ENCODE peak calls at places on chromosome 20, in nine cellular contexts. One of them, this sample, is unnamed.

GRCh38 chr20:5003626-5004025 is 2.3 kb upstream of the SLC23A2 start:
- DNase-seq in iris pigment epithelial cell: no peak
- DNase-seq in H9: no peak
- DNase-seq in RPMI7951: no peak
- DNase-seq in NCI-H1436: no peak
- DNase-seq in pons: no peak
- DNase-seq in NCI-H1105: no peak
- DNase-seq in activated naive CD4-positive, alpha-beta T cell treated with anti-CD3 and anti-CD28 coated beads, Interleukin-2, amount 10 ng/mL, durations not matched to agents 7 days and 5 days: no peak
- DNase-seq in iPS-NIHi11: no peak
- DNase-seq in this sample: no peak

GRCh38 chr20:24672886-24673677 is 203.7 kb downstream of the SYNDIG1 start:
- DNase-seq in iris pigment epithelial cell: peak; percentile 95
- DNase-seq in H9: no peak
- DNase-seq in RPMI7951: peak; percentile 99
- DNase-seq in NCI-H1436: no peak
- DNase-seq in pons: peak; percentile 44
- DNase-seq in NCI-H1105: no peak
- DNase-seq in activated naive CD4-positive, alpha-beta T cell treated with anti-CD3 and anti-CD28 coated beads, Interleukin-2, amount 10 ng/mL, durations not matched to agents 7 days and 5 days: no peak
- DNase-seq in iPS-NIHi11: no peak
- DNase-seq in this sample: no peak

GRCh38 chr20:60454491-60454890 is 496.3 kb downstream of the CDH26 start:
- DNase-seq in iris pigment epithelial cell: no peak
- DNase-seq in H9: no peak
- DNase-seq in RPMI7951: no peak
- DNase-seq in NCI-H1436: no peak
- DNase-seq in pons: no peak
- DNase-seq in NCI-H1105: no peak
- DNase-seq in activated naive CD4-positive, alpha-beta T cell treated with anti-CD3 and anti-CD28 coated beads, Interleukin-2, amount 10 ng/mL, durations not matched to agents 7 days and 5 days: no peak
- DNase-seq in iPS-NIHi11: no peak
- DNase-seq in this sample: no peak

GRCh38 chr20:63087872-63088680 is 81.3 kb upstream of the BHLHE23 start:
- DNase-seq in iris pigment epithelial cell: no peak
- DNase-seq in H9: peak; percentile 23
- DNase-seq in RPMI7951: no peak
- DNase-seq in NCI-H1436: peak; percentile 49
- DNase-seq in pons: no peak
- DNase-seq in NCI-H1105: peak; percentile 84
- DNase-seq in activated naive CD4-positive, alpha-beta T cell treated with anti-CD3 and anti-CD28 coated beads, Interleukin-2, amount 10 ng/mL, durations not matched to agents 7 days and 5 days: peak; percentile 4
- DNase-seq in iPS-NIHi11: peak; percentile 6
- DNase-seq in this sample: peak; percentile 70

GRCh38 chr20:61725966-61726365 is 339.7 kb downstream of the TAF4 start:
- DNase-seq in iris pigment epithelial cell: no peak
- DNase-seq in H9: no peak
- DNase-seq in RPMI7951: no peak
- DNase-seq in NCI-H1436: no peak
- DNase-seq in pons: no peak
- DNase-seq in NCI-H1105: no peak
- DNase-seq in activated naive CD4-positive, alpha-beta T cell treated with anti-CD3 and anti-CD28 coated beads, Interleukin-2, amount 10 ng/mL, durations not matched to agents 7 days and 5 days: no peak
- DNase-seq in iPS-NIHi11: no peak
- DNase-seq in this sample: no peak

GRCh38 chr20:25273046-25273445 is 25.2 kb downstream of the PYGB start:
- DNase-seq in iris pigment epithelial cell: no peak
- DNase-seq in H9: no peak
- DNase-seq in RPMI7951: no peak
- DNase-seq in NCI-H1436: no peak
- DNase-seq in pons: peak; percentile 68
- DNase-seq in NCI-H1105: no peak
- DNase-seq in activated naive CD4-positive, alpha-beta T cell treated with anti-CD3 and anti-CD28 coated beads, Interleukin-2, amount 10 ng/mL, durations not matched to agents 7 days and 5 days: peak; percentile 9
- DNase-seq in iPS-NIHi11: no peak
- DNase-seq in this sample: no peak

GRCh38 chr20:46562373-46563169 is 12.1 kb upstream of the OCSTAMP start:
- DNase-seq in iris pigment epithelial cell: peak; percentile 67
- DNase-seq in H9: peak; percentile 86
- DNase-seq in RPMI7951: peak; percentile 76
- DNase-seq in NCI-H1436: peak; percentile 69
- DNase-seq in pons: peak; percentile 95
- DNase-seq in NCI-H1105: peak; percentile 59
- DNase-seq in activated naive CD4-positive, alpha-beta T cell treated with anti-CD3 and anti-CD28 coated beads, Interleukin-2, amount 10 ng/mL, durations not matched to agents 7 days and 5 days: peak; percentile 78
- DNase-seq in iPS-NIHi11: peak; percentile 87
- DNase-seq in this sample: peak; percentile 68

GRCh38 chr20:647479-648019 is 5.5 kb downstream of the SRXN1 start:
- DNase-seq in iris pigment epithelial cell: no peak
- DNase-seq in H9: no peak
- DNase-seq in RPMI7951: no peak
- DNase-seq in NCI-H1436: no peak
- DNase-seq in pons: no peak
- DNase-seq in NCI-H1105: no peak
- DNase-seq in activated naive CD4-positive, alpha-beta T cell treated with anti-CD3 and anti-CD28 coated beads, Interleukin-2, amount 10 ng/mL, durations not matched to agents 7 days and 5 days: no peak
- DNase-seq in iPS-NIHi11: no peak
- DNase-seq in this sample: no peak

GRCh38 chr20:62002882-62003480 is 62.7 kb downstream of the TAF4 start:
- DNase-seq in iris pigment epithelial cell: no peak
- DNase-seq in H9: no peak
- DNase-seq in RPMI7951: no peak
- DNase-seq in NCI-H1436: no peak
- DNase-seq in pons: no peak
- DNase-seq in NCI-H1105: no peak
- DNase-seq in activated naive CD4-positive, alpha-beta T cell treated with anti-CD3 and anti-CD28 coated beads, Interleukin-2, amount 10 ng/mL, durations not matched to agents 7 days and 5 days: no peak
- DNase-seq in iPS-NIHi11: no peak
- DNase-seq in this sample: no peak

GRCh38 chr20:41499961-41500725 is 118.0 kb downstream of the CHD6 start:
- DNase-seq in iris pigment epithelial cell: peak; percentile 66
- DNase-seq in H9: no peak
- DNase-seq in RPMI7951: no peak
- DNase-seq in NCI-H1436: no peak
- DNase-seq in pons: no peak
- DNase-seq in NCI-H1105: no peak
- DNase-seq in activated naive CD4-positive, alpha-beta T cell treated with anti-CD3 and anti-CD28 coated beads, Interleukin-2, amount 10 ng/mL, durations not matched to agents 7 days and 5 days: no peak
- DNase-seq in iPS-NIHi11: no peak
- DNase-seq in this sample: peak; percentile 87

GRCh38 chr20:8523684-8524083 is 391.6 kb downstream of the PLCB1 start:
- DNase-seq in iris pigment epithelial cell: peak; percentile 35
- DNase-seq in H9: no peak
- DNase-seq in RPMI7951: no peak
- DNase-seq in NCI-H1436: no peak
- DNase-seq in pons: peak; percentile 38
- DNase-seq in NCI-H1105: no peak
- DNase-seq in activated naive CD4-positive, alpha-beta T cell treated with anti-CD3 and anti-CD28 coated beads, Interleukin-2, amount 10 ng/mL, durations not matched to agents 7 days and 5 days: no peak
- DNase-seq in iPS-NIHi11: no peak
- DNase-seq in this sample: no peak

GRCh38 chr20:8693709-8694108 is 375.2 kb upstream of the PLCB4 start:
- DNase-seq in iris pigment epithelial cell: peak; percentile 83
- DNase-seq in H9: no peak
- DNase-seq in RPMI7951: peak; percentile 62
- DNase-seq in NCI-H1436: no peak
- DNase-seq in pons: no peak
- DNase-seq in NCI-H1105: no peak
- DNase-seq in activated naive CD4-positive, alpha-beta T cell treated with anti-CD3 and anti-CD28 coated beads, Interleukin-2, amount 10 ng/mL, durations not matched to agents 7 days and 5 days: no peak
- DNase-seq in iPS-NIHi11: no peak
- DNase-seq in this sample: no peak

GRCh38 chr20:51028616-51029263 is 5.8 kb upstream of the KCNG1 start:
- DNase-seq in iris pigment epithelial cell: no peak
- DNase-seq in H9: no peak
- DNase-seq in RPMI7951: peak; percentile 23
- DNase-seq in NCI-H1436: no peak
- DNase-seq in pons: no peak
- DNase-seq in NCI-H1105: no peak
- DNase-seq in activated naive CD4-positive, alpha-beta T cell treated with anti-CD3 and anti-CD28 coated beads, Interleukin-2, amount 10 ng/mL, durations not matched to agents 7 days and 5 days: no peak
- DNase-seq in iPS-NIHi11: no peak
- DNase-seq in this sample: no peak

GRCh38 chr20:57907131-57908083 is 197.6 kb upstream of the PMEPA1 start:
- DNase-seq in iris pigment epithelial cell: no peak
- DNase-seq in H9: no peak
- DNase-seq in RPMI7951: no peak
- DNase-seq in NCI-H1436: no peak
- DNase-seq in pons: no peak
- DNase-seq in NCI-H1105: no peak
- DNase-seq in activated naive CD4-positive, alpha-beta T cell treated with anti-CD3 and anti-CD28 coated beads, Interleukin-2, amount 10 ng/mL, durations not matched to agents 7 days and 5 days: no peak
- DNase-seq in iPS-NIHi11: no peak
- DNase-seq in this sample: no peak

GRCh38 chr20:18052856-18053255 is 4.9 kb downstream of the OVOL2 start:
- DNase-seq in iris pigment epithelial cell: no peak
- DNase-seq in H9: no peak
- DNase-seq in RPMI7951: no peak
- DNase-seq in NCI-H1436: no peak
- DNase-seq in pons: no peak
- DNase-seq in NCI-H1105: no peak
- DNase-seq in activated naive CD4-positive, alpha-beta T cell treated with anti-CD3 and anti-CD28 coated beads, Interleukin-2, amount 10 ng/mL, durations not matched to agents 7 days and 5 days: no peak
- DNase-seq in iPS-NIHi11: no peak
- DNase-seq in this sample: no peak

GRCh38 chr20:63009988-63010769 is 3.4 kb upstream of the BHLHE23 start:
- DNase-seq in iris pigment epithelial cell: peak; percentile 29
- DNase-seq in H9: no peak
- DNase-seq in RPMI7951: peak; percentile 20
- DNase-seq in NCI-H1436: no peak
- DNase-seq in pons: no peak
- DNase-seq in NCI-H1105: no peak
- DNase-seq in activated naive CD4-positive, alpha-beta T cell treated with anti-CD3 and anti-CD28 coated beads, Interleukin-2, amount 10 ng/mL, durations not matched to agents 7 days and 5 days: peak; percentile 82
- DNase-seq in iPS-NIHi11: no peak
- DNase-seq in this sample: peak; percentile 77

GRCh38 chr20:51712501-51713212 is 55.5 kb downstream of the ATP9A start:
- DNase-seq in iris pigment epithelial cell: peak; percentile 44
- DNase-seq in H9: peak; percentile 64
- DNase-seq in RPMI7951: peak; percentile 40
- DNase-seq in NCI-H1436: no peak
- DNase-seq in pons: peak; percentile 40
- DNase-seq in NCI-H1105: no peak
- DNase-seq in activated naive CD4-positive, alpha-beta T cell treated with anti-CD3 and anti-CD28 coated beads, Interleukin-2, amount 10 ng/mL, durations not matched to agents 7 days and 5 days: no peak
- DNase-seq in iPS-NIHi11: no peak
- DNase-seq in this sample: no peak

GRCh38 chr20:5863040-5863811 is 87.1 kb downstream of the TRMT6 start:
- DNase-seq in iris pigment epithelial cell: peak; percentile 91
- DNase-seq in H9: no peak
- DNase-seq in RPMI7951: peak; percentile 94
- DNase-seq in NCI-H1436: no peak
- DNase-seq in pons: no peak
- DNase-seq in NCI-H1105: no peak
- DNase-seq in activated naive CD4-positive, alpha-beta T cell treated with anti-CD3 and anti-CD28 coated beads, Interleukin-2, amount 10 ng/mL, durations not matched to agents 7 days and 5 days: no peak
- DNase-seq in iPS-NIHi11: no peak
- DNase-seq in this sample: no peak

GRCh38 chr20:44651507-44652373 is at the start of gene ADA:
- DNase-seq in iris pigment epithelial cell: no peak
- DNase-seq in H9: peak; percentile 61
- DNase-seq in RPMI7951: peak; percentile 63
- DNase-seq in NCI-H1436: no peak
- DNase-seq in pons: no peak
- DNase-seq in NCI-H1105: no peak
- DNase-seq in activated naive CD4-positive, alpha-beta T cell treated with anti-CD3 and anti-CD28 coated beads, Interleukin-2, amount 10 ng/mL, durations not matched to agents 7 days and 5 days: peak; percentile 63
- DNase-seq in iPS-NIHi11: peak; percentile 82
- DNase-seq in this sample: peak; percentile 73

GRCh38 chr20:373171-373890 is 7.2 kb upstream of the TRIB3 start:
- DNase-seq in iris pigment epithelial cell: peak; percentile 90
- DNase-seq in H9: peak; percentile 52
- DNase-seq in RPMI7951: peak; percentile 97
- DNase-seq in NCI-H1436: no peak
- DNase-seq in pons: no peak
- DNase-seq in NCI-H1105: no peak
- DNase-seq in activated naive CD4-positive, alpha-beta T cell treated with anti-CD3 and anti-CD28 coated beads, Interleukin-2, amount 10 ng/mL, durations not matched to agents 7 days and 5 days: no peak
- DNase-seq in iPS-NIHi11: peak; percentile 26
- DNase-seq in this sample: no peak